ENCODE peak calls at places on chromosomes 12 and 14, in nine cellular contexts. One of them, this sample, is unnamed.

GRCh38 chr12:120687570-120688289 is 781 bp downstream of the MLEC start:
- DNase-seq in esophagus muscularis mucosa: no peak
- DNase-seq in testis: peak; percentile 58
- DNase-seq in ovary: no peak
- DNase-seq in transverse colon: peak; percentile 40
- DNase-seq in Peyer's patch: no peak
- DNase-seq in breast epithelium: no peak
- DNase-seq in endothelial cell of umbilical vein: peak; percentile 46
- DNase-seq in body of pancreas: peak; percentile 31
- DNase-seq in this sample: no peak

GRCh38 chr14:64912256-64912655 is 2.0 kb upstream of the CHURC1 start:
- DNase-seq in Peyer's patch: no peak
- DNase-seq in endothelial cell of umbilical vein: no peak
- DNase-seq in breast epithelium: no peak
- DNase-seq in testis: no peak
- DNase-seq in body of pancreas: no peak
- DNase-seq in esophagus muscularis mucosa: no peak
- DNase-seq in transverse colon: no peak
- DNase-seq in ovary: no peak
- DNase-seq in this sample: no peak

GRCh38 chr14:81400202-81400678 is at the start of gene STON2:
- DNase-seq in endothelial cell of umbilical vein: no peak
- DNase-seq in esophagus muscularis mucosa: peak; percentile 91
- DNase-seq in transverse colon: peak; percentile 69
- DNase-seq in ovary: no peak
- DNase-seq in Peyer's patch: no peak
- DNase-seq in breast epithelium: no peak
- DNase-seq in testis: peak; percentile 16
- DNase-seq in body of pancreas: no peak
- DNase-seq in this sample: no peak

GRCh38 chr12:16348435-16349131 is 1.1 kb downstream of the MGST1 start:
- DNase-seq in transverse colon: no peak
- DNase-seq in testis: no peak
- DNase-seq in breast epithelium: no peak
- DNase-seq in endothelial cell of umbilical vein: peak; percentile 21
- DNase-seq in Peyer's patch: no peak
- DNase-seq in esophagus muscularis mucosa: no peak
- DNase-seq in body of pancreas: no peak
- DNase-seq in ovary: no peak
- DNase-seq in this sample: no peak

GRCh38 chr12:31859232-31859977 is 99.8 kb upstream of the RESF1 start:
- DNase-seq in body of pancreas: no peak
- DNase-seq in testis: no peak
- DNase-seq in esophagus muscularis mucosa: no peak
- DNase-seq in ovary: no peak
- DNase-seq in breast epithelium: no peak
- DNase-seq in endothelial cell of umbilical vein: no peak
- DNase-seq in Peyer's patch: peak; percentile 53
- DNase-seq in transverse colon: peak; percentile 8
- DNase-seq in this sample: no peak

GRCh38 chr14:57136669-57137068 is 132.0 kb downstream of the EXOC5 start:
- DNase-seq in ovary: peak; percentile 27
- DNase-seq in body of pancreas: no peak
- DNase-seq in testis: peak; percentile 16
- DNase-seq in Peyer's patch: no peak
- DNase-seq in endothelial cell of umbilical vein: no peak
- DNase-seq in transverse colon: no peak
- DNase-seq in breast epithelium: no peak
- DNase-seq in esophagus muscularis mucosa: no peak
- DNase-seq in this sample: no peak

GRCh38 chr12:74890237-74890599 is 319.4 kb downstream of the KCNC2 start:
- DNase-seq in esophagus muscularis mucosa: no peak
- DNase-seq in Peyer's patch: no peak
- DNase-seq in endothelial cell of umbilical vein: peak; percentile 79
- DNase-seq in transverse colon: no peak
- DNase-seq in body of pancreas: peak; percentile 24
- DNase-seq in testis: peak; percentile 15
- DNase-seq in ovary: no peak
- DNase-seq in breast epithelium: no peak
- DNase-seq in this sample: no peak

GRCh38 chr14:91399868-91400640 is 17.6 kb downstream of the CCDC88C start:
- DNase-seq in testis: no peak
- DNase-seq in breast epithelium: no peak
- DNase-seq in endothelial cell of umbilical vein: no peak
- DNase-seq in transverse colon: peak; percentile 69
- DNase-seq in body of pancreas: no peak
- DNase-seq in esophagus muscularis mucosa: no peak
- DNase-seq in Peyer's patch: peak; percentile 74
- DNase-seq in ovary: no peak
- DNase-seq in this sample: no peak

GRCh38 chr12:81015510-81015909 is 62.4 kb upstream of the ACSS3 start:
- DNase-seq in esophagus muscularis mucosa: no peak
- DNase-seq in endothelial cell of umbilical vein: no peak
- DNase-seq in Peyer's patch: no peak
- DNase-seq in breast epithelium: no peak
- DNase-seq in transverse colon: no peak
- DNase-seq in body of pancreas: no peak
- DNase-seq in testis: no peak
- DNase-seq in ovary: no peak
- DNase-seq in this sample: no peak

GRCh38 chr14:75310295-75311059 is 31.8 kb downstream of the FOS start:
- DNase-seq in Peyer's patch: no peak
- DNase-seq in testis: peak; percentile 67
- DNase-seq in body of pancreas: peak; percentile 84
- DNase-seq in ovary: peak; percentile 94
- DNase-seq in esophagus muscularis mucosa: no peak
- DNase-seq in transverse colon: peak; percentile 74
- DNase-seq in endothelial cell of umbilical vein: peak; percentile 90
- DNase-seq in breast epithelium: peak; percentile 88
- DNase-seq in this sample: no peak

GRCh38 chr14:95424533-95424932 is 91.9 kb downstream of the SYNE3 start:
- DNase-seq in ovary: no peak
- DNase-seq in transverse colon: no peak
- DNase-seq in Peyer's patch: no peak
- DNase-seq in body of pancreas: peak; percentile 36
- DNase-seq in endothelial cell of umbilical vein: no peak
- DNase-seq in esophagus muscularis mucosa: no peak
- DNase-seq in testis: peak; percentile 75
- DNase-seq in breast epithelium: no peak
- DNase-seq in this sample: no peak

GRCh38 chr12:106030210-106031175 is 108.3 kb downstream of the NUAK1 start:
- DNase-seq in body of pancreas: no peak
- DNase-seq in breast epithelium: no peak
- DNase-seq in endothelial cell of umbilical vein: peak; percentile 83
- DNase-seq in Peyer's patch: no peak
- DNase-seq in esophagus muscularis mucosa: peak; percentile 14
- DNase-seq in ovary: no peak
- DNase-seq in transverse colon: no peak
- DNase-seq in testis: no peak
- DNase-seq in this sample: no peak

GRCh38 chr12:101566318-101566717 is 28.5 kb upstream of the MYBPC1 start:
- DNase-seq in endothelial cell of umbilical vein: no peak
- DNase-seq in Peyer's patch: no peak
- DNase-seq in ovary: no peak
- DNase-seq in breast epithelium: no peak
- DNase-seq in testis: no peak
- DNase-seq in transverse colon: no peak
- DNase-seq in body of pancreas: no peak
- DNase-seq in esophagus muscularis mucosa: no peak
- DNase-seq in this sample: no peak

GRCh38 chr14:90091393-90091792 is 29.6 kb downstream of the KCNK13 start:
- DNase-seq in Peyer's patch: no peak
- DNase-seq in endothelial cell of umbilical vein: peak; percentile 72
- DNase-seq in breast epithelium: no peak
- DNase-seq in transverse colon: no peak
- DNase-seq in body of pancreas: no peak
- DNase-seq in ovary: no peak
- DNase-seq in testis: no peak
- DNase-seq in esophagus muscularis mucosa: peak; percentile 74
- DNase-seq in this sample: no peak

GRCh38 chr14:50319293-50319692 is 7.2 kb downstream of the DMAC2L start:
- DNase-seq in Peyer's patch: no peak
- DNase-seq in testis: no peak
- DNase-seq in breast epithelium: no peak
- DNase-seq in body of pancreas: no peak
- DNase-seq in esophagus muscularis mucosa: no peak
- DNase-seq in transverse colon: no peak
- DNase-seq in endothelial cell of umbilical vein: no peak
- DNase-seq in ovary: no peak
- DNase-seq in this sample: no peak

GRCh38 chr14:35403397-35404245 is 928 bp downstream of the NFKBIA start:
- DNase-seq in Peyer's patch: peak; percentile 93
- DNase-seq in breast epithelium: peak; percentile 98
- DNase-seq in ovary: peak; percentile 99
- DNase-seq in esophagus muscularis mucosa: peak; percentile 99
- DNase-seq in body of pancreas: peak; percentile 99
- DNase-seq in transverse colon: peak; percentile 98
- DNase-seq in endothelial cell of umbilical vein: peak; percentile 93
- DNase-seq in testis: peak; percentile 96
- DNase-seq in this sample: peak; percentile 72
- TF ChIP-seq CTCF in Peyer's patch: no peak
- TF ChIP-seq CTCF in breast epithelium: no peak
- TF ChIP-seq CTCF in ovary: no peak
- TF ChIP-seq CTCF in esophagus muscularis mucosa: no peak
- TF ChIP-seq CTCF in body of pancreas: peak; percentile 12
- TF ChIP-seq CTCF in transverse colon: no peak
- TF ChIP-seq CTCF in endothelial cell of umbilical vein: no peak
- TF ChIP-seq CTCF in testis: no peak
- TF ChIP-seq CTCF in this sample: no peak

GRCh38 chr12:92930421-92930820 is 1.3 kb upstream of the EEA1 start:
- DNase-seq in ovary: no peak
- DNase-seq in transverse colon: no peak
- DNase-seq in breast epithelium: no peak
- DNase-seq in endothelial cell of umbilical vein: no peak
- DNase-seq in testis: no peak
- DNase-seq in body of pancreas: no peak
- DNase-seq in Peyer's patch: no peak
- DNase-seq in esophagus muscularis mucosa: no peak
- DNase-seq in this sample: no peak

GRCh38 chr12:92927436-92928116 is 1.5 kb downstream of the EEA1 start:
- DNase-seq in endothelial cell of umbilical vein: peak; percentile 81
- DNase-seq in ovary: no peak
- DNase-seq in transverse colon: no peak
- DNase-seq in body of pancreas: no peak
- DNase-seq in Peyer's patch: no peak
- DNase-seq in esophagus muscularis mucosa: no peak
- DNase-seq in testis: no peak
- DNase-seq in breast epithelium: no peak
- DNase-seq in this sample: no peak

GRCh38 chr12:92928431-92928961 is 599 bp downstream of the EEA1 start:
- DNase-seq in esophagus muscularis mucosa: no peak
- DNase-seq in ovary: peak; percentile 68
- DNase-seq in endothelial cell of umbilical vein: peak; percentile 57
- DNase-seq in body of pancreas: no peak
- DNase-seq in breast epithelium: peak; percentile 52
- DNase-seq in Peyer's patch: peak; percentile 55
- DNase-seq in testis: peak; percentile 32
- DNase-seq in transverse colon: peak; percentile 49
- DNase-seq in this sample: no peak

GRCh38 chr12:92929957-92930356 is 862 bp upstream of the EEA1 start:
- DNase-seq in Peyer's patch: no peak
- DNase-seq in body of pancreas: no peak
- DNase-seq in endothelial cell of umbilical vein: no peak
- DNase-seq in esophagus muscularis mucosa: no peak
- DNase-seq in breast epithelium: no peak
- DNase-seq in transverse colon: no peak
- DNase-seq in ovary: no peak
- DNase-seq in testis: no peak
- DNase-seq in this sample: no peak

GRCh38 chr12:92928962-92929915 is at the start of gene EEA1:
- DNase-seq in transverse colon: peak; percentile 98
- DNase-seq in body of pancreas: peak; percentile 97
- DNase-seq in ovary: peak; percentile 96
- DNase-seq in esophagus muscularis mucosa: peak; percentile 98
- DNase-seq in breast epithelium: peak; percentile 94
- DNase-seq in endothelial cell of umbilical vein: peak; percentile 96
- DNase-seq in testis: peak; percentile 98
- DNase-seq in Peyer's patch: peak; percentile 97
- DNase-seq in this sample: peak; percentile 85
- TF ChIP-seq POLR2A in transverse colon: peak; percentile 97
- TF ChIP-seq POLR2A in body of pancreas: peak; percentile 98
- TF ChIP-seq POLR2A in ovary: peak; percentile 93
- TF ChIP-seq POLR2A in esophagus muscularis mucosa: peak; percentile 75
- TF ChIP-seq POLR2A in breast epithelium: peak; percentile 82
- TF ChIP-seq POLR2A in endothelial cell of umbilical vein: peak; percentile 83
- TF ChIP-seq POLR2A in testis: no peak
- TF ChIP-seq POLR2A in Peyer's patch: peak; percentile 94
- TF ChIP-seq POLR2A in this sample: peak; percentile 92

GRCh38 chr12:9895215-9895971 is 14.1 kb downstream of the KLRF2 start:
- DNase-seq in esophagus muscularis mucosa: no peak
- DNase-seq in body of pancreas: no peak
- DNase-seq in testis: no peak
- DNase-seq in breast epithelium: no peak
- DNase-seq in transverse colon: no peak
- DNase-seq in endothelial cell of umbilical vein: no peak
- DNase-seq in Peyer's patch: no peak
- DNase-seq in ovary: no peak
- DNase-seq in this sample: no peak
- TF ChIP-seq CTCF in esophagus muscularis mucosa: no peak
- TF ChIP-seq CTCF in body of pancreas: no peak
- TF ChIP-seq CTCF in testis: no peak
- TF ChIP-seq CTCF in breast epithelium: no peak
- TF ChIP-seq CTCF in transverse colon: no peak
- TF ChIP-seq CTCF in endothelial cell of umbilical vein: no peak
- TF ChIP-seq CTCF in Peyer's patch: no peak
- TF ChIP-seq CTCF in ovary: no peak
- TF ChIP-seq CTCF in this sample: no peak

GRCh38 chr12:560666-561065 is 100.9 kb downstream of the B4GALNT3 start:
- DNase-seq in body of pancreas: no peak
- DNase-seq in esophagus muscularis mucosa: no peak
- DNase-seq in testis: no peak
- DNase-seq in transverse colon: no peak
- DNase-seq in Peyer's patch: no peak
- DNase-seq in ovary: no peak
- DNase-seq in endothelial cell of umbilical vein: no peak
- DNase-seq in breast epithelium: no peak
- DNase-seq in this sample: no peak

GRCh38 chr12:563250-563781 is 99.9 kb downstream of the NINJ2 start:
- DNase-seq in transverse colon: no peak
- DNase-seq in endothelial cell of umbilical vein: no peak
- DNase-seq in ovary: no peak
- DNase-seq in body of pancreas: no peak
- DNase-seq in breast epithelium: no peak
- DNase-seq in Peyer's patch: peak; percentile 51
- DNase-seq in testis: no peak
- DNase-seq in esophagus muscularis mucosa: no peak
- DNase-seq in this sample: no peak

GRCh38 chr12:561116-561705 is 101.5 kb downstream of the B4GALNT3 start:
- DNase-seq in body of pancreas: no peak
- DNase-seq in esophagus muscularis mucosa: no peak
- DNase-seq in testis: no peak
- DNase-seq in ovary: no peak
- DNase-seq in endothelial cell of umbilical vein: no peak
- DNase-seq in breast epithelium: no peak
- DNase-seq in transverse colon: no peak
- DNase-seq in Peyer's patch: no peak
- DNase-seq in this sample: no peak

GRCh38 chr12:562634-563033 is 100.6 kb downstream of the NINJ2 start:
- DNase-seq in Peyer's patch: no peak
- DNase-seq in ovary: no peak
- DNase-seq in body of pancreas: no peak
- DNase-seq in breast epithelium: no peak
- DNase-seq in esophagus muscularis mucosa: no peak
- DNase-seq in testis: no peak
- DNase-seq in endothelial cell of umbilical vein: no peak
- DNase-seq in transverse colon: no peak
- DNase-seq in this sample: no peak

GRCh38 chr12:561908-562593 is 101.2 kb downstream of the NINJ2 start:
- DNase-seq in breast epithelium: no peak
- DNase-seq in transverse colon: no peak
- DNase-seq in ovary: no peak
- DNase-seq in endothelial cell of umbilical vein: no peak
- DNase-seq in testis: peak; percentile 52
- DNase-seq in Peyer's patch: no peak
- DNase-seq in body of pancreas: no peak
- DNase-seq in esophagus muscularis mucosa: no peak
- DNase-seq in this sample: peak; percentile 35
- TF ChIP-seq POLR2A in breast epithelium: no peak
- TF ChIP-seq POLR2A in transverse colon: peak; percentile 19
- TF ChIP-seq POLR2A in ovary: no peak
- TF ChIP-seq POLR2A in endothelial cell of umbilical vein: no peak
- TF ChIP-seq POLR2A in testis: no peak
- TF ChIP-seq POLR2A in Peyer's patch: no peak
- TF ChIP-seq POLR2A in body of pancreas: no peak
- TF ChIP-seq POLR2A in esophagus muscularis mucosa: no peak
- TF ChIP-seq POLR2A in this sample: peak; percentile 37